ENCODE peak calls at places on chromosomes 7 and 10, in eight cellular contexts. E is right atrium auricular region, H is hepatocyte, B is spleen, D is neural progenitor cell, N is transverse colon, U is cardiac muscle cell, M is adipocyte. L is an unnamed sample.

GRCh38 chr10:114538544-114538906 is 119.5 kb downstream of the ABLIM1 start:
- DNase-seq in U (no peak), B (no peak), E (no peak), H (no peak), D (peak; percentile 67), M (no peak), N (peak; percentile 85), L (peak; percentile 16)

GRCh38 chr7:87413029-87413428 is 62.5 kb downstream of the ABCB4 start:
- DNase-seq in D (no peak), B (no peak), E (no peak), H (no peak), N (no peak), M (peak; percentile 78), U (no peak), L (no peak)

GRCh38 chr10:17756557-17757208 is 4.7 kb downstream of the TMEM236 start:
- DNase-seq in E (peak; percentile 7), H (peak; percentile 40), B (no peak), D (no peak), U (no peak), N (peak; percentile 33), M (no peak), L (no peak)

GRCh38 chr7:128035712-128036111 is 4.5 kb upstream of the LRRC4 start:
- DNase-seq in D (peak; percentile 65), E (no peak), U (no peak), H (no peak), N (no peak), M (no peak), B (no peak), L (no peak)

GRCh38 chr7:43791-44540 is 148.4 kb upstream of the FAM20C start:
- DNase-seq in D (no peak), M (no peak), E (peak; percentile 36), H (no peak), U (no peak), B (peak; percentile 41), N (peak; percentile 4), L (no peak)

GRCh38 chr10:48251152-48251524 is 23.4 kb downstream of the FRMPD2 start:
- DNase-seq in M (no peak), H (no peak), D (no peak), E (peak; percentile 56), B (no peak), U (no peak), N (no peak), L (no peak)

GRCh38 chr10:63554666-63555065 is 33.5 kb downstream of the REEP3 start:
- DNase-seq in D (no peak), N (peak; percentile 41), H (no peak), U (no peak), E (no peak), B (peak; percentile 87), M (peak; percentile 70), L (peak; percentile 12)

GRCh38 chr7:50470250-50471163 is 20.4 kb upstream of the FIGNL1 start:
- DNase-seq in U (no peak), B (peak; percentile 65), D (no peak), M (no peak), H (no peak), E (no peak), N (no peak), L (no peak)

GRCh38 chr7:24824400-24824799 is 67.1 kb upstream of the GSDME start:
- DNase-seq in B (no peak), D (no peak), M (no peak), E (no peak), N (no peak), U (no peak), H (no peak), L (no peak)

GRCh38 chr7:94183289-94183749 is 179.2 kb upstream of the BET1 start:
- DNase-seq in U (no peak), H (peak; percentile 72), B (no peak), D (peak; percentile 11), E (no peak), N (no peak), M (peak; percentile 98), L (no peak)

GRCh38 chr7:15561840-15562239 is at the start of gene AGMO:
- DNase-seq in D (peak; percentile 28), M (no peak), B (no peak), H (peak; percentile 46), N (peak; percentile 87), E (peak; percentile 69), U (peak; percentile 14), L (no peak)

GRCh38 chr10:89389254-89389653 is 3.2 kb upstream of the IFIT1 start:
- DNase-seq in D (peak; percentile 11), E (no peak), U (no peak), N (no peak), M (peak; percentile 40), B (no peak), H (peak; percentile 37), L (no peak)

GRCh38 chr10:90742189-90742588 is 115.7 kb downstream of the HTR7 start:
- DNase-seq in U (no peak), B (no peak), D (no peak), M (peak; percentile 52), H (no peak), N (no peak), E (no peak), L (no peak)

GRCh38 chr7:50838675-50839377 is 56.1 kb upstream of the GRB10 start:
- DNase-seq in B (no peak), U (no peak), N (no peak), D (no peak), E (peak; percentile 85), M (no peak), H (no peak), L (no peak)

GRCh38 chr7:15853832-15854470 is 167.5 kb upstream of the MEOX2 start:
- DNase-seq in M (peak; percentile 30), D (no peak), B (no peak), E (no peak), H (no peak), U (no peak), N (no peak), L (no peak)

GRCh38 chr7:100472854-100473499 is 6.0 kb downstream of the TSC22D4 start:
- DNase-seq in U (no peak), N (no peak), B (no peak), D (no peak), M (peak; percentile 24), H (no peak), E (peak; percentile 81), L (peak; percentile 26)

GRCh38 chr7:51316666-51317581 is at the start of gene COBL:
- DNase-seq in M (no peak), D (peak; percentile 72), H (peak; percentile 86), U (peak; percentile 52), N (peak; percentile 54), E (peak; percentile 40), B (no peak), L (no peak)

GRCh38 chr10:36446873-36447272 is 678.5 kb upstream of the ANKRD30A start:
- DNase-seq in N (no peak), H (peak; percentile 6), B (no peak), U (peak; percentile 60), E (peak; percentile 75), M (no peak), D (no peak), L (no peak)

GRCh38 chr7:36851382-36851781 is 127.1 kb upstream of the AOAH start:
- DNase-seq in H (no peak), B (no peak), E (no peak), N (no peak), M (no peak), D (no peak), U (no peak), L (no peak)

GRCh38 chr10:129800796-129801340 is 163.2 kb downstream of the EBF3 start:
- DNase-seq in D (no peak), U (no peak), B (no peak), M (no peak), E (no peak), N (no peak), H (no peak), L (no peak)

GRCh38 chr10:123470570-123470969 is 195.6 kb upstream of the GPR26 start:
- DNase-seq in M (no peak), H (no peak), U (no peak), E (no peak), B (no peak), D (peak; percentile 31), N (no peak), L (no peak)

GRCh38 chr10:38047666-38048065 is 37.2 kb downstream of the ZNF33A start:
- DNase-seq in H (no peak), D (no peak), E (no peak), B (no peak), N (no peak), U (no peak), M (peak; percentile 41), L (no peak)

DNA sequence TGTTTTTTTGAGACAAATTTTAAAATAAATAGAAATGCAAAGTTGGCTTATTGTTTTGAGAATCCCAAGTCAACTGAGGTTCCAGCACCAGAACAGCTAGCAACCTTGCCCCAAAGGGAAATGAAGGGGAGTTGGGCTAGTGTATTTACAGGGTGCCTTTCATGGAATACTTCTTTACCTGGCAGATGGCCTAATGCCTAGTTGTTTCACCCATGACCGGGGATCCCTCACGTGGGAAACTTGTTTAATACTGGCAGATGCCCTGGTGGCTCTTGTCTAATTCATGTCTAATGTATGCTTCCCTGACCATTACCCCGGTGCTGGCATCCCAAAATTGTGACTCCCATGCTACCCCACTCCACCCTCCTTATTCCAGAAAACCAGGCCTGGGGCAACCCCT is 861.1 kb upstream of the ZWINT start:
- DNase-seq in E (no peak), M (no peak), D (no peak), N (no peak), H (no peak), U (no peak), B (no peak), L (no peak)
- H3K9me3 ChIP-seq in E (no peaks in the 10 kb centered on the region), M (no peaks in the 10 kb centered on the region), D (no peaks in the 10 kb centered on the region), N (no peaks in the 10 kb centered on the region), H (no peaks in the 10 kb centered on the region), U (no peaks in the 10 kb centered on the region), B (no peaks in the 10 kb centered on the region), L (no peaks in the 10 kb centered on the region)

DNA sequence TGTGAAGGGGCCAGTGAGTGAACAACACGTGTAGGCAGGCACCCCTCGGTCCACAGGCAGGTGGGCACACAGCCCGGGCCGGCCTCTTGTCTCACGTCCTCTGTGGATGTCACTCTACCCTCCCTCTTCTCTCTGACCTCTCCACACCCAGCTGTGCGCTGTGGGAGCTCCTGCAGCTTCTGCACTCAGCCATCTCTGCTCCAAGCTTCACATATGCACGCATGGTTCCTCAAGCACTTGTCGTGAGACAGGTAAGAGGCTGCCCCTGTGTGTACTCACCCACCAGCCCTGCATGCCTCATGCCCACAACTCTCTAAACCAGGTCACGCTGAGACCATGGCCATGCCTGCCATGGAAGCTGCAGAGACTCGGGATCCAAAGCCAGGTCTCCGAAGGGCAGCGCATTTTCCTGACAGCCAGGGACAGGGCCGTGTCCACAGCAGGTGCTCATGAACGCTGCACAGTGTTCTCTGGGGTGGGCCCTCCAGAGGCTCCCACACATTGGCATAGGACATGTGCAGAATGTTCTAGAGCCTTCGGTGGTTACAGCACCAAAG is 477.5 kb downstream of the PTPRN2 start:
- DNase-seq in M (no peak), U (no peak), H (no peak), B (peak; percentile 39), D (no peak), N (no peak), E (peak; percentile 28), L (no peak)
- H3K9me3 ChIP-seq in M (peaks cover 2% of the 10 kb centered on the region), U (no peaks in the 10 kb centered on the region), H (no peaks in the 10 kb centered on the region), B (peaks cover 29% of the 10 kb centered on the region), D (no peaks in the 10 kb centered on the region), N (no peaks in the 10 kb centered on the region), E (no peaks in the 10 kb centered on the region), L (peaks cover under 1% of the 10 kb centered on the region)

GRCh38 chr7:57417736-57418135 is 32.2 kb upstream of the ZNF716 start:
- DNase-seq in N (no peak), D (no peak), H (no peak), E (no peak), B (peak; percentile 43), U (no peak), M (no peak), L (no peak)
- H3K9me3 ChIP-seq in N (no peaks in the 10 kb centered on the region), D (peaks cover 23% of the 10 kb centered on the region), H (no peaks in the 10 kb centered on the region), E (no peaks in the 10 kb centered on the region), B (peaks cover 65% of the 10 kb centered on the region), U (no peaks in the 10 kb centered on the region), M (peaks cover 3% of the 10 kb centered on the region), L (no peaks in the 10 kb centered on the region)

GRCh38 chr7:64581391-64581790 is 18.5 kb upstream of the ZNF680 start:
- DNase-seq in H (no peak), D (no peak), N (no peak), M (no peak), E (no peak), B (no peak), U (no peak), L (no peak)
- H3K9me3 ChIP-seq in H (no peaks in the 10 kb centered on the region), D (peaks cover 21% of the 10 kb centered on the region), N (no peaks in the 10 kb centered on the region), M (no peaks in the 10 kb centered on the region), E (no peaks in the 10 kb centered on the region), B (peaks cover 16% of the 10 kb centered on the region), U (no peaks in the 10 kb centered on the region), L (no peaks in the 10 kb centered on the region)